ENCODE peak calls at places on chromosomes 6 and 20, in ten cellular contexts. F, S, Q, O, D, H, K, E, Z and Y are unnamed samples.

GRCh38 chr20:5741089-5741488 is 9.1 kb upstream of the SHLD1 start:
- DNase-seq in H (no peak), K (no peak), F (no peak), Q (no peak), S (no peak), Z (no peak), O (no peak), E (no peak), D (no peak), Y (no peak)

GRCh38 chr6:100721256-100721655 is 159.9 kb downstream of the ASCC3 start:
- DNase-seq in H (no peak), K (no peak), Q (no peak), S (no peak), F (no peak), D (no peak), O (no peak), Z (no peak), E (no peak), Y (no peak)

GRCh38 chr6:112881828-112882227 is 534.7 kb downstream of the RFPL4B start:
- DNase-seq in K (no peak), E (no peak), Z (no peak), D (peak), Q (no peak), S (no peak), O (no peak), F (no peak), H (no peak), Y (peak)

GRCh38 chr6:107667790-107668189 is 156.3 kb downstream of the SCML4 start:
- DNase-seq in O (no peak), H (no peak), S (no peak), K (no peak), E (no peak), Z (no peak), Q (no peak), F (no peak), D (no peak), Y (peak)

GRCh38 chr6:4113623-4114022 is 21.8 kb downstream of the ECI2 start:
- DNase-seq in Q (no peak), E (no peak), K (no peak), H (no peak), Z (no peak), S (no peak), O (no peak), F (no peak), D (no peak), Y (no peak)

GRCh38 chr6:45892196-45892595 is 123.5 kb downstream of the CLIC5 start:
- DNase-seq in O (no peak), D (no peak), Z (no peak), K (no peak), Q (no peak), F (no peak), S (no peak), E (no peak), H (no peak), Y (no peak)

GRCh38 chr20:2983508-2983907 is 59.9 kb upstream of the GNRH2 start:
- DNase-seq in H (no peak), O (no peak), K (no peak), Q (no peak), F (no peak), S (no peak), E (no peak), D (no peak), Z (no peak), Y (no peak)

GRCh38 chr6:7542878-7543394 is 1.5 kb downstream of the DSP start:
- DNase-seq in Z (no peak), D (peak), S (peak), E (no peak), O (no peak), K (peak), H (peak), Q (no peak), F (no peak), Y (peak)

GRCh38 chr20:18224968-18225568 is 63.3 kb upstream of the ZNF133 start:
- DNase-seq in F (peak), E (no peak), S (no peak), K (peak), Q (peak), O (no peak), H (peak), Z (no peak), D (peak), Y (peak)

GRCh38 chr6:41430875-41431274 is 95.5 kb downstream of the NCR2 start:
- DNase-seq in O (no peak), Z (no peak), D (peak), K (peak), E (no peak), S (no peak), F (no peak), Q (no peak), H (peak), Y (no peak)

GRCh38 chr6:69584536-69584912 is 212.3 kb downstream of the LMBRD1 start:
- DNase-seq in D (no peak), H (no peak), E (no peak), O (no peak), S (no peak), Q (no peak), F (no peak), K (no peak), Z (no peak), Y (no peak)

GRCh38 chr20:53021934-53022333 is 49.8 kb downstream of the TSHZ2 start:
- DNase-seq in D (no peak), Q (no peak), O (no peak), H (peak), S (no peak), Z (no peak), F (no peak), E (no peak), K (no peak), Y (no peak)

GRCh38 chr6:22079788-22080187 is 217.0 kb downstream of the PRL start:
- DNase-seq in K (no peak), F (no peak), E (no peak), H (no peak), O (no peak), Z (no peak), Q (no peak), S (no peak), D (peak), Y (no peak)

GRCh38 chr20:14925286-14925685 is 587.9 kb upstream of the FLRT3 start:
- DNase-seq in H (peak), Q (no peak), K (no peak), D (no peak), F (no peak), Z (no peak), S (no peak), E (no peak), O (no peak), Y (no peak)

GRCh38 chr6:157219201-157220200 is 103.8 kb downstream of the TMEM242 start:
- DNase-seq in E (no peak), Q (no peak), H (peak), S (no peak), F (no peak), D (no peak), O (no peak), Z (no peak), K (no peak), Y (no peak)

GRCh38 chr6:160248538-160248937 is 10.1 kb downstream of the SLC22A2 start:
- DNase-seq in S (no peak), Z (no peak), K (no peak), E (no peak), Q (no peak), D (no peak), H (peak), F (no peak), O (no peak), Y (no peak)

GRCh38 chr6:167090171-167090570 is 32.7 kb upstream of the CCR6 start:
- DNase-seq in S (no peak), O (no peak), F (no peak), H (no peak), Q (no peak), Z (no peak), K (no peak), D (no peak), E (no peak), Y (no peak)

GRCh38 chr6:167007930-167008329 is 8.7 kb downstream of the CEP43 start:
- DNase-seq in E (no peak), F (no peak), S (no peak), Z (no peak), Q (no peak), K (no peak), H (no peak), O (no peak), D (no peak), Y (no peak)

GRCh38 chr20:59074456-59074855 is 31.9 kb upstream of the PRELID3B start:
- DNase-seq in D (no peak), Z (no peak), K (no peak), H (peak), S (no peak), F (no peak), O (no peak), E (no peak), Q (no peak), Y (no peak)

GRCh38 chr20:9838035-9838377 is 870 bp downstream of the PAK5 start:
- DNase-seq in D (no peak), E (no peak), F (no peak), Q (no peak), Z (no peak), K (no peak), O (no peak), S (no peak), H (no peak), Y (no peak)

GRCh38 chr20:21396921-21397340 is 395 bp downstream of the NKX2-4 start:
- DNase-seq in S (peak), O (no peak), E (no peak), Q (no peak), F (no peak), K (no peak), H (no peak), Z (no peak), D (no peak), Y (peak)

GRCh38 chr6:2132416-2132815 is 113.0 kb downstream of the GMDS start:
- DNase-seq in D (no peak), O (no peak), F (no peak), S (no peak), K (no peak), Q (no peak), Z (no peak), H (peak), E (no peak), Y (no peak)

GRCh38 chr6:68296126-68296525 is 339.0 kb upstream of the ADGRB3 start:
- DNase-seq in D (no peak), Z (no peak), H (no peak), Q (no peak), K (no peak), S (no peak), F (no peak), O (no peak), E (no peak), Y (no peak)

GRCh38 chr6:17957904-17958303 is 29.5 kb downstream of the KIF13A start:
- DNase-seq in F (no peak), K (no peak), E (no peak), Z (no peak), S (no peak), Q (no peak), D (no peak), O (no peak), H (no peak), Y (no peak)